ENCODE peak calls at places on chromosomes 7 and 10, in seven cellular contexts. E is neural progenitor cell; T is cardiac muscle cell; A is fibroblast of lung; P is left ventricle myocardium inferior; Y is uterus; H is effector memory CD4-positive, alpha-beta T cell. W is an unnamed sample. For H3K27me3 and H3K4me1, the result is how much of the 10 kb centered on the place peaks cover.

GRCh38 chr7:1810521-1810920 is 140.4 kb downstream of the ELFN1 start:
- DNase-seq in A (no peak), T (no peak), H (no peak), E (no peak), Y (no peak), P (no peak), W (no peak)

GRCh38 chr10:84401838-84402611 is 73.6 kb downstream of the CCSER2 start:
- DNase-seq in P (no peak), A (no peak), E (no peak), T (no peak), Y (no peak), H (no peak), W (no peak)

GRCh38 chr7:4633012-4633411 is 49.1 kb upstream of the FOXK1 start:
- DNase-seq in A (peak), Y (no peak), P (no peak), E (no peak), H (no peak), T (no peak), W (no peak)

GRCh38 chr10:36819781-36820180 is 305.6 kb upstream of the ANKRD30A start:
- DNase-seq in A (no peak), T (no peak), Y (no peak), P (no peak), H (no peak), E (no peak), W (no peak)

GRCh38 chr10:75708060-75708459 is 276.6 kb downstream of the LRMDA start:
- DNase-seq in Y (no peak), P (no peak), T (no peak), E (no peak), A (no peak), H (no peak), W (no peak)

GRCh38 chr7:4207011-4207410 is 475.1 kb upstream of the FOXK1 start:
- DNase-seq in T (no peak), Y (no peak), E (no peak), H (no peak), A (no peak), P (no peak), W (no peak)

GRCh38 chr7:51301806-51302205 is 14.8 kb downstream of the COBL start:
- DNase-seq in T (no peak), A (no peak), P (no peak), H (no peak), E (no peak), Y (no peak), W (no peak)

GRCh38 chr10:24882047-24882698 is 70.2 kb downstream of the PRTFDC1 start:
- DNase-seq in A (peak), T (no peak), H (peak), E (no peak), P (no peak), Y (no peak), W (no peak)

GRCh38 chr10:22606164-22606614 is 108.2 kb downstream of the PIP4K2A start:
- DNase-seq in Y (no peak), A (no peak), E (no peak), T (no peak), H (no peak), P (no peak), W (no peak)

GRCh38 chr10:30784896-30785605 is 155.5 kb upstream of the LYZL2 start:
- DNase-seq in E (peak), A (peak), H (no peak), Y (peak), T (peak), P (peak), W (peak)

DNA sequence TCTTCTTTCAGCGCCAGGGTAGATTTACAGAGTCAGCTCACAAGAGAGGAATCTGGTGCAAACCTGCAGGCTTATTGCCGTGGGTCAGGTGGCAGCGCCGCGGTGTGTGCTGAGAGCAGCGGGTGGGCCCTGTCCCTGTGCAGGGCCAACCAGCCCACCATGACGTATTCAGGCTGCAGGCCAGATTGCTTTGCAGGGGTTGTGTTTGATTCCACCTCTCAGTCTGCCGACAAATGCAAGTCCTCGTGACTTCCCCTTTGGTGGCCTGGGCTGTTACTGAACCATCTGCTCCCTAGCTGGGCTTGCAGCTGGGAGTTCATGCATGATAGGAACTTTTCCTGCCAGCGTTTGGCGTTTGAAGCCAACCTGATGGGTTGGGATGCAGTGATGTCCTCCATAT is 66.7 kb upstream of the LEP start:
- DNase-seq in T (no peak), E (no peak), Y (no peak), H (no peak), A (no peak), P (no peak), W (no peak)
- H3K27me3 ChIP-seq in T (half or more), E (under half), Y (under half), H (under half), A (under half), P (half or more), W (under half)

DNA sequence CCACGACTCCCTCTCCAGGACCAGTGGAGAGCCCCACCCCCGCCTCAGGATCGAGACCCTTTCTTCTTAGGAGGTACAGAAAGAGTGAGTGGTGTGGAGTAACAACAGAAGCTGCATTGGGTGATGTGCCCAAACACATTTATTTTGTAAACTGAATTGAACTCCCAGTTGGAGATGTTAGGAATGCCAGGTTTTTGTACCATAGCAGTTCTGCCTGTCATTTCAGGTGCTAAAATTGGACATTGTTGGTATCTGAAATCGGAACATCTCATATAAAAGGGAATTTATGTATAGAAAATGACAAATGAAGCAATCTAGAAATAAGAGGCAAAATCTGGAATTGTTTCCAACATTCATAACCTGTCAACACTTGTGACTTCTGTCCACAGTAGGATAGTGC is 74.7 kb downstream of the SHH start:
- DNase-seq in A (no peak), E (no peak), H (no peak), Y (no peak), T (no peak), P (no peak), W (no peak)
- H3K4me1 ChIP-seq in A (under half), E (under half), H (under half), Y (under half), T (under half), P (under half), W (under half)

GRCh38 chr10:43071881-43072650 is 4.8 kb upstream of the RET start:
- DNase-seq in A (no peak), Y (no peak), H (no peak), T (no peak), P (no peak), E (no peak), W (peak)

GRCh38 chr10:43074409-43074808 is 2.5 kb upstream of the RET start:
- DNase-seq in P (no peak), H (no peak), T (no peak), Y (no peak), A (no peak), E (no peak), W (no peak)

GRCh38 chr10:43073721-43074120 is 3.1 kb upstream of the RET start:
- DNase-seq in P (no peak), E (no peak), H (no peak), Y (no peak), T (no peak), A (no peak), W (no peak)

GRCh38 chr10:43074827-43075611 is 1.9 kb upstream of the RET start:
- DNase-seq in Y (no peak), A (no peak), P (peak), T (no peak), E (no peak), H (no peak), W (no peak)

DNA sequence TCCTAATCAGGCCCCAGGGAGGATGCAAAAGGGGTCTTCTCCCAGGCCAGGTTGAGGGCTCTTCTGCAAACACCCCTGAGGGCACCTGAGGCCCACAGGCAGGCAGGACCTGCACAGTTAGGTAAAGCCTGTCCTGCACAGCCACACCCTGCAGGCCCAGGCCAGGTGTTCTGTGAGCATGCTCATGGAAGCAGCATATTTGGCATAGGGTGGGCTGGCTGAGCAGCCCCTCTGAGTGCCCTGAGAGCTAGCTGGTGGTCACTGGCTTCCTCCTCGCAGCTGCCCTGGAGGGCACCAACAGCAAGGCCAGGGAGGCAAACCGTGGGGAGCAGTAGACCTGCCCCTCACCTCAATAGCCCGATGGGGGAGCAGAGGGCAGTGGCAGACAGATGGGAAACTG is 3.7 kb upstream of the RET start:
- DNase-seq in A (no peak), H (no peak), Y (no peak), E (no peak), T (no peak), P (peak), W (peak)
- H3K27me3 ChIP-seq in A (under half), H (under half), Y (under half), E (under half), T (half or more), P (half or more), W (under half)

DNA sequence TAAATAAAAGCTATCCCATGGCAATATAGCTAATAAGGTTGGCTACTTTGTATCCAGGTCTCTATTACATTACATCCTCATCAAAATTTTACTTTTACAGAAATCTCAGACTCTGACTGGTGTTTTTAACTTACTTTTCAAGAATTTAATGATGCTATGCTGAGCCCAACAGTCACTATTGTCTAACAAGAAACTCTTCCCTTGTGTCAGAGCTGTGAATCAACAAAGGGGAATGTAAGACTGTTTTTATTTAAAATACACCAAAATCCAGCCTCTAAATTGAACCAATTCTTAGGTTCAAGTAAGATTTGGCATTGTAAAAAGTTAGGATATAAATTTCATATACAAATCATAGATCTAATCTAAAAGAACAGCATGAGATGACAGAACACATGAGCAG is 7.0 kb downstream of the RTKN2 start:
- DNase-seq in H (no peak), T (no peak), Y (no peak), P (no peak), E (no peak), A (no peak), W (no peak)
- H3K4me1 ChIP-seq in H (under half), T (under half), Y (under half), P (under half), E (under half), A (under half), W (under half)

DNA sequence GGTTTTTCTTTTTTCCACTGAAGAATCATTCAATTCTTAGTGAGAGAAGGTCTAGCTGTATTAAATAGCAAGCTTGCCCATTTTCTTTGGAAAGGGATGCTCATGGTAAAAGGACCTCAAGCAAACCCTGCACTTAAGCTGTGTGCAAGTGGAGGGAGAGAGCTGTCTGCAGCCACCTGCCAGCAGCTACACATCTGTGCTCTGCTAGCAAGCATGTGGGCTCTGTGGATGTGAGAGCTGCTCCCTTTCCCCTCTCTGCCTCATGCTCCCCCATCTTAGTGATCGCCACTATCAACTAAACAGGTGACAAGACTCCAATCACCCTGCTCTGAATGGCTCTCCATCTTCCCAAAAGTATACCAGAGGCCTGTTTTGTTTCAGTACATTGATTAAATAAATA is 26.2 kb downstream of the AUTS2 start:
- DNase-seq in T (peak), H (no peak), A (no peak), P (no peak), E (no peak), Y (no peak), W (peak)
- H3K27me3 ChIP-seq in T (under half), H (under half), A (under half), P (under half), E (half or more), Y (under half), W (under half)

DNA sequence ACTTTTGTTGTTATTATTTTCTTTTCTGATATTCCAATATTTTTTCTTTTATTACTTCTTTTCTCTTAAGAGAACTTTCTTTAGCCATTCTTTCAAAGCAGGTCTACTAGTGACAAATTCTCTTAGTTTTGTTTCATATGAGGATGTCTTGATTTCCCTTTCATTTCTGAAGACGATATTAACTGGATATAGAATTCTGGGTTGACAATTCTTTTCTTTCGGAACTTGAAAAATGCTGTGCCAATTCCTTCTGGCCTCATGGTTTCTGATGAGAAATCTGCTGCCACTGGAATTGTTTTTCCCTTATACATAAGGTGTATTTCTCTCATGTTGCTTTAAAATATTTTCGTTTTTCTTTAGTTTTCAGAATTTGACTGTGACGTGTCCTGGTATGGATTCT is 97.0 kb upstream of the KIF5B start:
- DNase-seq in A (no peak), H (no peak), Y (no peak), T (no peak), P (no peak), E (no peak), W (no peak)
- H3K4me1 ChIP-seq in A (under half), H (under half), Y (under half), T (under half), P (under half), E (under half), W (under half)